ENCODE peak calls at places on chromosome 18, in five cellular contexts. One of them, this sample, is unnamed.

GRCh38 chr18:62420151-62420512 is 95.0 kb downstream of the TNFRSF11A start:
- DNase-seq in upper lobe of left lung: no peak
- DNase-seq in tibial artery: no peak
- DNase-seq in Calu3: peak; percentile 83
- DNase-seq in heart left ventricle: no peak
- DNase-seq in this sample: no peak

GRCh38 chr18:54127759-54128378 is 96.6 kb downstream of the MBD2 start:
- DNase-seq in upper lobe of left lung: no peak
- DNase-seq in tibial artery: no peak
- DNase-seq in Calu3: peak; percentile 51
- DNase-seq in heart left ventricle: no peak
- DNase-seq in this sample: no peak

GRCh38 chr18:78518805-78519204 is 460.8 kb upstream of the SALL3 start:
- DNase-seq in upper lobe of left lung: peak; percentile 58
- DNase-seq in tibial artery: no peak
- DNase-seq in Calu3: no peak
- DNase-seq in heart left ventricle: no peak
- DNase-seq in this sample: no peak

GRCh38 chr18:12422936-12423335 is 15.2 kb downstream of the PRELID3A start:
- DNase-seq in upper lobe of left lung: no peak
- DNase-seq in tibial artery: no peak
- DNase-seq in Calu3: peak; percentile 57
- DNase-seq in heart left ventricle: no peak
- DNase-seq in this sample: no peak

GRCh38 chr18:74652392-74652988 is 54.8 kb downstream of the ZNF407 start:
- DNase-seq in upper lobe of left lung: no peak
- DNase-seq in tibial artery: no peak
- DNase-seq in Calu3: peak; percentile 10
- DNase-seq in heart left ventricle: no peak
- DNase-seq in this sample: no peak

GRCh38 chr18:57585846-57586242 is 658 bp downstream of the FECH start:
- DNase-seq in upper lobe of left lung: no peak
- DNase-seq in tibial artery: no peak
- DNase-seq in Calu3: no peak
- DNase-seq in heart left ventricle: no peak
- DNase-seq in this sample: no peak

GRCh38 chr18:22856870-22857269 is 76.3 kb upstream of the RBBP8 start:
- DNase-seq in upper lobe of left lung: no peak
- DNase-seq in tibial artery: no peak
- DNase-seq in Calu3: no peak
- DNase-seq in heart left ventricle: no peak
- DNase-seq in this sample: no peak

GRCh38 chr18:68797901-68798300 is at the start of gene CCDC102B:
- DNase-seq in upper lobe of left lung: no peak
- DNase-seq in tibial artery: no peak
- DNase-seq in Calu3: no peak
- DNase-seq in heart left ventricle: no peak
- DNase-seq in this sample: no peak

GRCh38 chr18:63974991-63975390 is 5.1 kb downstream of the SERPINB8 start:
- DNase-seq in upper lobe of left lung: no peak
- DNase-seq in tibial artery: no peak
- DNase-seq in Calu3: peak; percentile 26
- DNase-seq in heart left ventricle: no peak
- DNase-seq in this sample: no peak

GRCh38 chr18:58496231-58496630 is 132.7 kb downstream of the ALPK2 start:
- DNase-seq in upper lobe of left lung: no peak
- DNase-seq in tibial artery: no peak
- DNase-seq in Calu3: no peak
- DNase-seq in heart left ventricle: no peak
- DNase-seq in this sample: no peak

GRCh38 chr18:58671941-58672565 is 788 bp downstream of the MALT1 start:
- DNase-seq in upper lobe of left lung: no peak
- DNase-seq in tibial artery: no peak
- DNase-seq in Calu3: no peak
- DNase-seq in heart left ventricle: no peak
- DNase-seq in this sample: no peak

GRCh38 chr18:58753976-58754375 is 82.7 kb downstream of the MALT1 start:
- DNase-seq in upper lobe of left lung: no peak
- DNase-seq in tibial artery: no peak
- DNase-seq in Calu3: no peak
- DNase-seq in heart left ventricle: no peak
- DNase-seq in this sample: no peak

GRCh38 chr18:5842653-5843052 is 52.7 kb downstream of the TMEM200C start:
- DNase-seq in upper lobe of left lung: no peak
- DNase-seq in tibial artery: no peak
- DNase-seq in Calu3: no peak
- DNase-seq in heart left ventricle: no peak
- DNase-seq in this sample: no peak

GRCh38 chr18:40867452-40867851 is 1087.6 kb upstream of the PIK3C3 start:
- DNase-seq in upper lobe of left lung: no peak
- DNase-seq in tibial artery: no peak
- DNase-seq in Calu3: no peak
- DNase-seq in heart left ventricle: no peak
- DNase-seq in this sample: no peak

GRCh38 chr18:61774846-61775245 is 118.0 kb downstream of the RNF152 start:
- DNase-seq in upper lobe of left lung: no peak
- DNase-seq in tibial artery: no peak
- DNase-seq in Calu3: no peak
- DNase-seq in heart left ventricle: no peak
- DNase-seq in this sample: no peak

GRCh38 chr18:72375628-72376027 is 168.5 kb downstream of the CBLN2 start:
- DNase-seq in upper lobe of left lung: peak; percentile 5
- DNase-seq in tibial artery: no peak
- DNase-seq in Calu3: no peak
- DNase-seq in heart left ventricle: no peak
- DNase-seq in this sample: no peak

GRCh38 chr18:73340135-73340934 is 472.5 kb upstream of the NETO1 start:
- DNase-seq in upper lobe of left lung: no peak
- DNase-seq in tibial artery: no peak
- DNase-seq in Calu3: peak; percentile 65
- DNase-seq in heart left ventricle: no peak
- DNase-seq in this sample: no peak

GRCh38 chr18:33923980-33924379 is 300.7 kb downstream of the NOL4 start:
- DNase-seq in upper lobe of left lung: no peak
- DNase-seq in tibial artery: no peak
- DNase-seq in Calu3: no peak
- DNase-seq in heart left ventricle: no peak
- DNase-seq in this sample: no peak

GRCh38 chr18:24021505-24021904 is 7.0 kb downstream of the TTC39C start:
- DNase-seq in upper lobe of left lung: no peak
- DNase-seq in tibial artery: no peak
- DNase-seq in Calu3: no peak
- DNase-seq in heart left ventricle: no peak
- DNase-seq in this sample: no peak

GRCh38 chr18:7367336-7367735 is 136.4 kb downstream of the LRRC30 start:
- DNase-seq in upper lobe of left lung: no peak
- DNase-seq in tibial artery: no peak
- DNase-seq in Calu3: no peak
- DNase-seq in heart left ventricle: peak; percentile 33
- DNase-seq in this sample: no peak

GRCh38 chr18:50619833-50620232 is 59.9 kb downstream of the MAPK4 start:
- DNase-seq in upper lobe of left lung: no peak
- DNase-seq in tibial artery: peak; percentile 39
- DNase-seq in Calu3: no peak
- DNase-seq in heart left ventricle: no peak
- DNase-seq in this sample: no peak

GRCh38 chr18:50138181-50139064 is 56.5 kb downstream of the MYO5B start:
- DNase-seq in upper lobe of left lung: peak; percentile 25
- DNase-seq in tibial artery: no peak
- DNase-seq in Calu3: no peak
- DNase-seq in heart left ventricle: no peak
- DNase-seq in this sample: no peak

GRCh38 chr18:35624140-35624539 is 42.6 kb downstream of the GALNT1 start:
- DNase-seq in upper lobe of left lung: no peak
- DNase-seq in tibial artery: no peak
- DNase-seq in Calu3: no peak
- DNase-seq in heart left ventricle: no peak
- DNase-seq in this sample: no peak

GRCh38 chr18:10412933-10413332 is 41.5 kb upstream of the APCDD1 start:
- DNase-seq in upper lobe of left lung: no peak
- DNase-seq in tibial artery: no peak
- DNase-seq in Calu3: no peak
- DNase-seq in heart left ventricle: no peak
- DNase-seq in this sample: no peak

GRCh38 chr18:77165489-77166415 is 33.2 kb upstream of the MBP start:
- DNase-seq in upper lobe of left lung: peak; percentile 44
- DNase-seq in tibial artery: peak; percentile 43
- DNase-seq in Calu3: no peak
- DNase-seq in heart left ventricle: peak; percentile 83
- DNase-seq in this sample: no peak

GRCh38 chr18:70154591-70155194 is 50.8 kb downstream of the RTTN start:
- DNase-seq in upper lobe of left lung: no peak
- DNase-seq in tibial artery: no peak
- DNase-seq in Calu3: peak; percentile 46
- DNase-seq in heart left ventricle: no peak
- DNase-seq in this sample: no peak

GRCh38 chr18:8806798-8807501 is 101.6 kb downstream of the MTCL1 start:
- DNase-seq in upper lobe of left lung: peak; percentile 59
- DNase-seq in tibial artery: no peak
- DNase-seq in Calu3: no peak
- DNase-seq in heart left ventricle: no peak
- DNase-seq in this sample: no peak
- TF ChIP-seq CTCF in upper lobe of left lung: no peak
- TF ChIP-seq CTCF in tibial artery: no peak
- TF ChIP-seq CTCF in Calu3: no peak
- TF ChIP-seq CTCF in heart left ventricle: no peak
- TF ChIP-seq CTCF in this sample: no peak

DNA sequence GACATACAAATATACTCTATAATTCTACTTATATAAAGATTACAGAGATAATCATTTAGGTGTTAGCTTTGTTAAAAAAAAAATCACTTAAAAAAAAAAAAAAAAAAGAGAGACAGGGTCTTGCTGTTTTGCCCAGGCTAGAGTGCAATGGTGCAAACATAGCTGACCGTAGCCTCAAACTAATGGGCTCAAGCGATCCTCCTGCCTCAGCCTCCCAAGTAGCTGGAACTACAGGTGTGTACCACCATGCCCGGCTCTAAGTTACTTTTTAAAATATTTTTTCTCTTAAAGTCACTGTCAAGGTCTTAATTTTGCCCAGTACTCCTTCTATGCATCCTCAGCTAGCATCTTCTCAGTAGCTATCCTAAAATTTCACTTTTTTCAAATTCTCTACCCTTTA is 77.2 kb upstream of the SLC25A52 start:
- DNase-seq in upper lobe of left lung: no peak
- DNase-seq in tibial artery: no peak
- DNase-seq in Calu3: no peak
- DNase-seq in heart left ventricle: no peak
- DNase-seq in this sample: no peak
- TF ChIP-seq CTCF in upper lobe of left lung: no peak
- TF ChIP-seq CTCF in tibial artery: no peak
- TF ChIP-seq CTCF in Calu3: no peak
- TF ChIP-seq CTCF in heart left ventricle: no peak
- TF ChIP-seq CTCF in this sample: no peak

GRCh38 chr18:49020621-49021021 is 69.9 kb upstream of the SMAD7 start:
- DNase-seq in upper lobe of left lung: peak; percentile 70
- DNase-seq in tibial artery: no peak
- DNase-seq in Calu3: no peak
- DNase-seq in heart left ventricle: no peak
- DNase-seq in this sample: no peak

GRCh38 chr18:49020129-49020528 is 69.4 kb upstream of the SMAD7 start:
- DNase-seq in upper lobe of left lung: no peak
- DNase-seq in tibial artery: no peak
- DNase-seq in Calu3: no peak
- DNase-seq in heart left ventricle: no peak
- DNase-seq in this sample: peak; percentile 36

GRCh38 chr18:49022311-49023280 is 71.8 kb upstream of the SMAD7 start:
- DNase-seq in upper lobe of left lung: peak; percentile 61
- DNase-seq in tibial artery: no peak
- DNase-seq in Calu3: no peak
- DNase-seq in heart left ventricle: no peak
- DNase-seq in this sample: peak; percentile 20

GRCh38 chr18:49021076-49021432 is 70.3 kb upstream of the SMAD7 start:
- DNase-seq in upper lobe of left lung: peak; percentile 74
- DNase-seq in tibial artery: no peak
- DNase-seq in Calu3: no peak
- DNase-seq in heart left ventricle: no peak
- DNase-seq in this sample: no peak

DNA sequence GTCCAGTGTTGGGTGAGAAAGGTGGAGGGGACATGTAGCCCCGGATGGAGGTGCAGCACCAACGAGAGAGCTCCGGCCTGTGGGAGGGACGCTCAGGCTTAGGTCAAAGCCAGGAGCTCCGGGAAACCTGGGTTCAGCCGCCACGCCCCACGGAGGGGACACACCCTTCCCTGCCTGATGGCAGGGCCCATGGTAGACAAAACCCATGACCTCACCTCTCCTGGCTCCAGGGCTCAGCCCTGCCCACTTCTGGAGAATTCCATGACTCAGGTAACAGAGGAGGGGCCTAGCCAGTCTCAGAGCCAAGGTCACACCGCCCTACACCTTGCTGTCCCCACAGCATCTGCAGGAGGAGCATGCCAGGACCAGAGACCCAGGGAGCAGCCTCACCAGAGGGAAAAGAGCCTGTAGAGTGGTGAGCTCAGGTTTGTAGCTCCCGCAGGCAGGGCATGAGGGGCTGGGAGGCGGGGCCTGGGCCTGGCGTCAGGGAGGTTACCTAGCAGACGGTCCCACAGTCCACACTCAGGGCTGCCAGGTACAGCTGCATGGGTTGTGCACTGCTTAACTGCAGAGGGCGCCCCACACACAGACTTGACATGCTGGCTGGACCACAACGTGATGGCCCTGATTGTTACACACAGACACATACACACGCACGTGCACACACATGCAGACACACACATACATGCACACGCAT is 70.8 kb upstream of the SMAD7 start:
- DNase-seq in upper lobe of left lung: peak; percentile 90
- DNase-seq in tibial artery: no peak
- DNase-seq in Calu3: peak; percentile 85
- DNase-seq in heart left ventricle: no peak
- DNase-seq in this sample: peak; percentile 38
- TF ChIP-seq CTCF in upper lobe of left lung: peak; percentile 82
- TF ChIP-seq CTCF in tibial artery: no peak
- TF ChIP-seq CTCF in Calu3: peak; percentile 61
- TF ChIP-seq CTCF in heart left ventricle: peak; percentile 28
- TF ChIP-seq CTCF in this sample: no peak

DNA sequence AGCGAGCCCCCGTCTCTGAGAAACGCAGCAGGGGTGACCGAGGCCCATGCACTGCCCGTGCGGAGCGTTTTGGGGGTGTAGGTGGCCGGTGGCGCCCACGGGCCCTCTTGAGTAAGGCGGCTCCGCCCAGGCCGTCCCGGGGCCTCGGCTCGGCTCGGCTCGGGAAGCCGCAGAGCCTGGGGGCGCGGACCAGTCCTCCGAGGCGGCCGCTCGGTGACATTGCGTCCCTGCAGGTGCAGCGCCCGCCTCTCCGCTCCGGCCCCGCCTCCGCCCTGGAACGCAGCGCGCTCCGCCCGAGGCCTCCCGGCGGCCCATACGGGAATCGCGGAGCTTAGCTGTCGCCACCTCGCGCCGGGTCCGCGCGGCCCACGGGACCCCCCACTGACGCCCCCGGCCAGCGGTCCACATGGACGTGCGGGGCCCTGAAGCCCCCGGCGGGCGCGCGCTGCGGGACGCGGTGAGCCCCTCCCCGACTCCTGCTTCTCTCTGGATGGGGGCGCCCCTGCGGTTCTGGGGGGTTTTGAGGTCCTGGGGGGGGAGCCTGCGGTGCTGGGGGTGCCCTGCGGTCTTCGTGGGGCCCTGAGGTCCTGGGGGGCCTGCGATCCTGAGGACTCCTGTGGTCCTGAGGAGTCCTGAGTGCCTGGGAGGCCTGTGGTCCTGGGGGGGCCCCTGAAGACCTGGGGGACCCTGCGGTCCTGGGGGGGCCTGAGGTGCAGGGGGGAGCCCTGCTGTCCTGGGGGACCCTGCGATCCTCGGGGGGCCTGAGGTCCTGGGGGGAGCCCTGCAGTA is at the start of gene HSBP1L1:
- DNase-seq in upper lobe of left lung: peak; percentile 96
- DNase-seq in tibial artery: no peak
- DNase-seq in Calu3: peak; percentile 82
- DNase-seq in heart left ventricle: peak; percentile 74
- DNase-seq in this sample: no peak
- TF ChIP-seq CTCF in upper lobe of left lung: peak; percentile 88
- TF ChIP-seq CTCF in tibial artery: peak; percentile 14
- TF ChIP-seq CTCF in Calu3: no peak
- TF ChIP-seq CTCF in heart left ventricle: peak; percentile 14
- TF ChIP-seq CTCF in this sample: no peak